ENCODE peak calls at places on chromosomes 2 and 18, in seven cellular contexts. B is ovary, N is tibial nerve, Z is A549, J is stomach, O is HepG2, Y is sigmoid colon. W is an unnamed sample.

GRCh38 chr2:219289537-219290361 is 10.6 kb downstream of the DNAJB2 start:
- DNase-seq in J (no peak), N (peak; percentile 76), O (no peak), Y (peak; percentile 89), Z (no peak), B (peak; percentile 93), W (peak; percentile 81)

GRCh38 chr18:76314496-76314895 is 180.5 kb downstream of the ZNF516 start:
- DNase-seq in Z (no peak), O (peak; percentile 11), N (no peak), J (no peak), B (no peak), Y (no peak), W (no peak)

GRCh38 chr2:168978461-168978861 is 52.7 kb downstream of the ABCB11 start:
- DNase-seq in J (no peak), Z (no peak), N (no peak), B (no peak), O (no peak), Y (no peak), W (no peak)

GRCh38 chr2:109487871-109488655 is 125.7 kb downstream of the SEPTIN10 start:
- DNase-seq in Z (no peak), O (no peak), Y (no peak), B (no peak), J (no peak), N (no peak), W (no peak)

GRCh38 chr2:179655627-179656026 is 205.8 kb downstream of the ZNF385B start:
- DNase-seq in Y (no peak), B (no peak), J (no peak), N (no peak), O (no peak), Z (no peak), W (no peak)

GRCh38 chr2:30611572-30611971 is 164.5 kb downstream of the LCLAT1 start:
- DNase-seq in J (no peak), B (no peak), N (no peak), Z (no peak), Y (no peak), O (no peak), W (no peak)

GRCh38 chr18:80229766-80230745 is 17.3 kb downstream of the PARD6G start:
- DNase-seq in Z (no peak), Y (no peak), B (no peak), J (no peak), N (no peak), O (no peak), W (no peak)

GRCh38 chr2:172095146-172095904 is 7.4 kb downstream of the DLX2 start:
- DNase-seq in O (no peak), J (peak; percentile 54), Z (peak; percentile 62), N (no peak), B (peak; percentile 47), Y (peak; percentile 77), W (no peak)

GRCh38 chr2:168178520-168178919 is 68.9 kb downstream of the STK39 start:
- DNase-seq in B (no peak), J (no peak), Z (no peak), Y (no peak), N (no peak), O (no peak), W (no peak)

GRCh38 chr2:173964565-173965371 is 405 bp downstream of the SP3 start:
- DNase-seq in O (peak; percentile 81), Z (no peak), N (peak; percentile 81), B (peak; percentile 91), J (peak; percentile 85), Y (peak; percentile 97), W (peak; percentile 94)

GRCh38 chr2:26177122-26177521 is 4.2 kb downstream of the GAREM2 start:
- DNase-seq in Z (no peak), N (no peak), B (no peak), O (no peak), Y (peak; percentile 21), J (no peak), W (peak; percentile 51)

GRCh38 chr2:236577481-236578410 is 8.1 kb downstream of the ACKR3 start:
- DNase-seq in Z (no peak), N (no peak), B (no peak), J (no peak), O (no peak), Y (peak; percentile 65), W (no peak)
- TF ChIP-seq POLR2A in Z (no peak), N (no peak), B (no peak), J (no peak), O (no peak), Y (no peak), W (no peak)

DNA sequence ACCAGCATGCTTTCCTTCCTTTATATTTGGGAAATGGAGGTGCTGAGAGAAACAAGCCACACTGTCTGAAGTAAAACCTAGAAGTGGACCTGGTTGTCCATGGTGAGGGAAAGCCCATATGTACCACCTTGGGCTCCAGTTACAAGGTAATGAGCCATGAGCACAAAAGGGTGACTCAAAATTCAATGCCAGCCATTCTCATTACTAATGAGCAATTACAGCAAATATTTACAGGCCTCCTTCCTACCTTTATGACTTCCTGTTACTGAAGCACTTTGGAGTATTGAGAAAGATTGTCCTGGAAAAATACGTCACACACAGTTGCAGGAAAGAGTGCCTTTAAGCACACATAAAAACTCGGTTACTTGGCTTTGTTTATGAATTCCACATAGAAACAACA is 9.1 kb downstream of the EPAS1 start:
- DNase-seq in Y (no peak), N (no peak), Z (no peak), J (no peak), O (peak; percentile 97), B (no peak), W (no peak)
- H3K4me3 ChIP-seq in Y (no peak overlapping the region), N (no peak overlapping the region), Z (no peak overlapping the region), J (no peak overlapping the region), O (peak overlapping the region; percentile 44), B (no peak overlapping the region), W (no peak overlapping the region)

DNA sequence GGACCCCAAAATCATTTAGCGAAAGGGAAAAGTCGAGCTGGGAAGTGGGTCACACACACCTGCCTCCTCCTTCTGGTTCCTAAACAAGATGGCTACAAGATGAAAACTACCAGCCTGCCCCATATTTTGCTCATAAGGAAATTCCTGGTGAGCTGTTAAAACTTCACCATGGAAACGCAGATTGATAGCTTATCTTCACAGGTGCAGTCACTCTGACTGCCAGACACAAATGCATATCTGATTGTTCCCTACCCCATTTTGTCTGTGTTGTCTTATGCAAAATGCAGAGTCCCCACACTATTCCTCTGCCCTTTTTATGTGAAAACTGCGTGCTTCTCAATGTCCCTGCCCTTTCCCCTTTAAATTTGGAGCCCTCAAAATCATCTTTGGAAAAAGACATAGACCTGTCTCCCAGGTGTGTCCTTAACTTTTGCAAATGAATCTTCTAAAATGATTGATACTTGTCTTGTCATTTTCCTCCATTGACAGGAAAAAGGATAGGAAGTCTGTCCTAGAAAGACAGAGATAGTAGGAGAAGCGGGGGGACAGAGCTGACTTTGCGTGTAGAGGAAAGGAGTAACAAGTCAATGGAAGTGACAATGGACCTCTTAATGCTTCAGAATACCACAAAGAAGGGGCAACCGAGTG is 38.9 kb upstream of the THOC1 start:
- DNase-seq in Z (no peak), N (no peak), J (no peak), Y (no peak), O (no peak), B (no peak), W (no peak)
- TF ChIP-seq EP300 in Z (no peak), N (no peak), J (no peak), Y (no peak), O (no peak), B (no peak), W (no peak)

GRCh38 chr2:240423788-240424191 is 11.7 kb upstream of the GPC1 start:
- DNase-seq in J (peak; percentile 9), O (no peak), N (no peak), B (no peak), Y (peak; percentile 53), Z (no peak), W (peak; percentile 56)

GRCh38 chr2:240425697-240426096 is 9.8 kb upstream of the GPC1 start:
- DNase-seq in N (no peak), Z (no peak), O (no peak), J (peak; percentile 3), Y (no peak), B (no peak), W (no peak)

GRCh38 chr2:240424341-240425235 is 10.9 kb upstream of the GPC1 start:
- DNase-seq in Z (no peak), O (no peak), B (no peak), Y (peak; percentile 42), N (no peak), J (peak; percentile 18), W (no peak)

GRCh38 chr2:240426797-240427721 is 8.4 kb upstream of the GPC1 start:
- DNase-seq in O (no peak), B (no peak), N (no peak), Y (peak; percentile 45), J (peak; percentile 41), Z (no peak), W (no peak)

DNA sequence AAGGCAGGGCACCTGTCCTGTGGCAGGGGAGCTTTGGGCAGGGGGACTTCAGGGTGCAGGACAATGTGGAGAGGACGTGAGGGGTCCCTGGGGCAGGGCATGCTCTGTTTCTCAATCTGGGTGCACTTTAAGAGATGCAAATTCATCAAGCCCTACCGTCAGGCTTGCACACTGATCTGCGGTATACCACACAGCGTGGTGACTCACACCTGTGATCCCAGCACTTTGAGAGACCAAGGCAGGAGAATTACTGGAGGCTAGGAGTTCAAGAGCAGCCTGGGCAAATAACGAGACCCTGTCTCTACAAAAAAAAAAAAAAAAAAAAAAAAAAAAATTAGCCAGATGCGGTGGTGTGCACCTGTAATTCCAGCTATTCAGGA is 10.2 kb upstream of the GPC1 start:
- DNase-seq in J (peak; percentile 17), Z (no peak), B (no peak), O (no peak), Y (no peak), N (no peak), W (no peak)
- TF ChIP-seq POLR2A in J (no peak), Z (no peak), B (no peak), O (no peak), Y (no peak), N (no peak), W (no peak)

DNA sequence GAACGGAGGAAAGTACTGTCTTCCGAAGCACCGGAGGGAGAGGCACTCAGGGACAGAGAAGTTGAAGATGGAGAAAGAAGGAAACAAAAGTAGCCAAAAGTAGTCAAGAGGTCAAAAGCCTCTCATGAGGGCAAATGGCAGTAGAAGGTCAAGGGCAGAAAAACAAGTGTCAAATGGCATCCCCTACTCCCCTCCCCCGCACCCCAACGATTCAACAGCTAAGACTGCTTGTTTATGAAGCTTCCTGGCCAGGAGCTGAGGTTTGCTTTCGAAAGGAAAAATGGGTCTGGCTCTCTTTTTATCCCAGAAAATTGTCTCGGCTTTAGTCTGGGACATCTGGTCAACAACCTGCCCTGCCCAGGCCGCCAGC is 2.1 kb upstream of the TBR1 start:
- DNase-seq in Y (no peak), B (no peak), J (no peak), Z (no peak), O (no peak), N (no peak), W (no peak)
- H3K4me3 ChIP-seq in Y (peak overlapping the region; percentile 41), B (peak overlapping the region; percentile 41), J (peak overlapping the region; percentile 42), Z (peak overlapping the region; percentile 50), O (peak overlapping the region; percentile 68), N (peak overlapping the region; percentile 45), W (peak overlapping the region; percentile 54)

DNA sequence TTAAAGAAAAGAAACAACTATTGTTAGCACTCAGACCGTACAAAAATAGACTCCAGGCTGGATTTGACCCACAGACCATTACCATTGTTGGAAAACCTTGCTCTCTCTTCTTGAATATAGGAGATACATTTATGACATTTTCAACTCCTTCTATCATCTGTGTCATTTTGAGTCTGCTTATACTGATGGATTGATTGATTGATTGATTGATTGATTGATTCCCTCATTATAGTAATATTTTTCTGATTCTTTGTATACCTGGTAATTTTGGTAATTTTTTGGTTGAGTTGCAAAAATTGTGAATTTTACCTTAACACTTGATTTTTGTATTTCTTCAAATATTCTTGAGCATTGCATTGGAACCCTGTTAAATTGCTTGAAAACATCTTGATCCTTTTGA is 114.2 kb upstream of the KLHL29 start:
- DNase-seq in Y (no peak), O (no peak), B (no peak), Z (no peak), N (no peak), J (no peak), W (no peak)
- TF ChIP-seq EP300 in Y (no peak), O (no peak), B (no peak), Z (no peak), N (no peak), J (no peak), W (no peak)